ENCODE peak calls at places on chromosome 10, in five cellular contexts. One of them, this sample, is unnamed.

GRCh38 chr10:114389429-114389828 is 14.9 kb downstream of the AFAP1L2 start:
- DNase-seq in colonic mucosa: no peak
- DNase-seq in left ventricle myocardium inferior: no peak
- DNase-seq in PC-9: peak
- DNase-seq in fibroblast of lung: peak
- DNase-seq in this sample: no peak

GRCh38 chr10:103448751-103449150 is 3.4 kb downstream of the CALHM2 start:
- DNase-seq in colonic mucosa: peak
- DNase-seq in left ventricle myocardium inferior: peak
- DNase-seq in PC-9: no peak
- DNase-seq in fibroblast of lung: peak
- DNase-seq in this sample: no peak

GRCh38 chr10:10209152-10209551 is 808.5 kb upstream of the CELF2 start:
- DNase-seq in colonic mucosa: peak
- DNase-seq in left ventricle myocardium inferior: peak
- DNase-seq in PC-9: no peak
- DNase-seq in fibroblast of lung: peak
- DNase-seq in this sample: no peak

GRCh38 chr10:69348824-69349541 is 67.7 kb downstream of the TACR2 start:
- DNase-seq in colonic mucosa: peak
- DNase-seq in left ventricle myocardium inferior: peak
- DNase-seq in PC-9: peak
- DNase-seq in fibroblast of lung: peak
- DNase-seq in this sample: no peak

GRCh38 chr10:6306917-6307316 is 104.2 kb downstream of the PFKFB3 start:
- DNase-seq in colonic mucosa: no peak
- DNase-seq in left ventricle myocardium inferior: no peak
- DNase-seq in PC-9: no peak
- DNase-seq in fibroblast of lung: no peak
- DNase-seq in this sample: no peak

GRCh38 chr10:59965899-59966650 is 59.7 kb upstream of the CCDC6 start:
- DNase-seq in colonic mucosa: no peak
- DNase-seq in left ventricle myocardium inferior: no peak
- DNase-seq in PC-9: no peak
- DNase-seq in fibroblast of lung: no peak
- DNase-seq in this sample: no peak

GRCh38 chr10:19461588-19461987 is 354.6 kb upstream of the PLXDC2 start:
- DNase-seq in colonic mucosa: no peak
- DNase-seq in left ventricle myocardium inferior: no peak
- DNase-seq in PC-9: no peak
- DNase-seq in fibroblast of lung: no peak
- DNase-seq in this sample: no peak

GRCh38 chr10:28375399-28376354 is 72.8 kb upstream of the MPP7 start:
- DNase-seq in colonic mucosa: peak
- DNase-seq in left ventricle myocardium inferior: no peak
- DNase-seq in PC-9: no peak
- DNase-seq in fibroblast of lung: peak
- DNase-seq in this sample: no peak

GRCh38 chr10:59387951-59388431 is 25.6 kb upstream of the FAM13C start:
- DNase-seq in colonic mucosa: no peak
- DNase-seq in left ventricle myocardium inferior: no peak
- DNase-seq in PC-9: no peak
- DNase-seq in fibroblast of lung: peak
- DNase-seq in this sample: no peak

GRCh38 chr10:88270871-88271713 is 312.0 kb downstream of the RNLS start:
- DNase-seq in colonic mucosa: no peak
- DNase-seq in left ventricle myocardium inferior: no peak
- DNase-seq in PC-9: no peak
- DNase-seq in fibroblast of lung: peak
- DNase-seq in this sample: no peak

GRCh38 chr10:79944428-79945395 is 4.2 kb downstream of the SFTPD start:
- DNase-seq in colonic mucosa: peak
- DNase-seq in left ventricle myocardium inferior: no peak
- DNase-seq in PC-9: no peak
- DNase-seq in fibroblast of lung: no peak
- DNase-seq in this sample: no peak

GRCh38 chr10:68348265-68348741 is 15.6 kb upstream of the PBLD start:
- DNase-seq in colonic mucosa: peak
- DNase-seq in left ventricle myocardium inferior: no peak
- DNase-seq in PC-9: no peak
- DNase-seq in fibroblast of lung: peak
- DNase-seq in this sample: peak

GRCh38 chr10:3099291-3100092 is 32.1 kb downstream of the PFKP start:
- DNase-seq in colonic mucosa: no peak
- DNase-seq in left ventricle myocardium inferior: no peak
- DNase-seq in PC-9: no peak
- DNase-seq in fibroblast of lung: peak
- DNase-seq in this sample: no peak

GRCh38 chr10:58064714-58065528 is 202.8 kb downstream of the IPMK start:
- DNase-seq in colonic mucosa: peak
- DNase-seq in left ventricle myocardium inferior: no peak
- DNase-seq in PC-9: no peak
- DNase-seq in fibroblast of lung: peak
- DNase-seq in this sample: no peak

GRCh38 chr10:119161680-119162079 is 3.8 kb downstream of the SFXN4 start:
- DNase-seq in colonic mucosa: no peak
- DNase-seq in left ventricle myocardium inferior: no peak
- DNase-seq in PC-9: no peak
- DNase-seq in fibroblast of lung: peak
- DNase-seq in this sample: no peak

GRCh38 chr10:92657024-92657423 is 32.7 kb upstream of the HHEX start:
- DNase-seq in colonic mucosa: no peak
- DNase-seq in left ventricle myocardium inferior: no peak
- DNase-seq in PC-9: no peak
- DNase-seq in fibroblast of lung: no peak
- DNase-seq in this sample: no peak

GRCh38 chr10:109912335-109913282 is 10.7 kb downstream of the XPNPEP1 start:
- DNase-seq in colonic mucosa: peak
- DNase-seq in left ventricle myocardium inferior: no peak
- DNase-seq in PC-9: peak
- DNase-seq in fibroblast of lung: peak
- DNase-seq in this sample: no peak

GRCh38 chr10:37711617-37712488 is 145.6 kb downstream of the ZNF248 start:
- DNase-seq in colonic mucosa: no peak
- DNase-seq in left ventricle myocardium inferior: no peak
- DNase-seq in PC-9: no peak
- DNase-seq in fibroblast of lung: no peak
- DNase-seq in this sample: no peak

GRCh38 chr10:74932648-74933047 is 106.2 kb downstream of the KAT6B start:
- DNase-seq in colonic mucosa: no peak
- DNase-seq in left ventricle myocardium inferior: peak
- DNase-seq in PC-9: no peak
- DNase-seq in fibroblast of lung: no peak
- DNase-seq in this sample: no peak

GRCh38 chr10:93146336-93146735 is 72.6 kb downstream of the CYP26A1 start:
- DNase-seq in colonic mucosa: no peak
- DNase-seq in left ventricle myocardium inferior: no peak
- DNase-seq in PC-9: no peak
- DNase-seq in fibroblast of lung: no peak
- DNase-seq in this sample: no peak

GRCh38 chr10:79459243-79459642 is 13.8 kb upstream of the ZCCHC24 start:
- DNase-seq in colonic mucosa: no peak
- DNase-seq in left ventricle myocardium inferior: no peak
- DNase-seq in PC-9: no peak
- DNase-seq in fibroblast of lung: no peak
- DNase-seq in this sample: no peak

GRCh38 chr10:1665262-1665661 is 72.1 kb downstream of the ADARB2 start:
- DNase-seq in colonic mucosa: no peak
- DNase-seq in left ventricle myocardium inferior: no peak
- DNase-seq in PC-9: no peak
- DNase-seq in fibroblast of lung: no peak
- DNase-seq in this sample: no peak

GRCh38 chr10:15836797-15837196 is 23.5 kb downstream of the MINDY3 start:
- DNase-seq in colonic mucosa: no peak
- DNase-seq in left ventricle myocardium inferior: no peak
- DNase-seq in PC-9: no peak
- DNase-seq in fibroblast of lung: no peak
- DNase-seq in this sample: no peak

DNA sequence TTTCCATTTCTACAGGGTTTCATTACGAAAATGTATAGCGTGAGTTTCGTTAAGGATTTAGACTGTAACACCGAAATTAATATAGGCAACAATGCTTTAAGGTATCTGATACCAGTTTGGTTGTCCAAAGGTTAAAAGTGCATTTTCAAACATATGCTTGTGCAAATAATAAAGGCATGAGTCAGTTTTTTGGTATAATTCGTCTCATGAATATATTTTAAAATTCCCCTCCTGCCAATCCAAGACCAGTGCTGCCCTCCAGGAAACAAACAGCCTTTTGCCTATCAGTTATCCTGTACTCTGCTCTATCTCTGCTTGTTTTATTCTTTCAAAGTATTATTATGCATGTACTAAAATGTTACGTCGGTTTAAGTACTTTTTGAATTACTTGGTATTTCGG is 2.0 kb downstream of the LCOR start:
- DNase-seq in colonic mucosa: no peak
- DNase-seq in left ventricle myocardium inferior: no peak
- DNase-seq in PC-9: peak
- DNase-seq in fibroblast of lung: peak
- DNase-seq in this sample: no peak
- H3K27ac ChIP-seq in colonic mucosa: peak
- H3K27ac ChIP-seq in left ventricle myocardium inferior: peak
- H3K27ac ChIP-seq in PC-9: peak
- H3K27ac ChIP-seq in fibroblast of lung: peak
- H3K27ac ChIP-seq in this sample: no peak

GRCh38 chr10:96699613-96700012 is 20.7 kb downstream of the PIK3AP1 start:
- DNase-seq in colonic mucosa: no peak
- DNase-seq in left ventricle myocardium inferior: no peak
- DNase-seq in PC-9: no peak
- DNase-seq in fibroblast of lung: no peak
- DNase-seq in this sample: no peak

GRCh38 chr10:96697438-96697837 is 22.9 kb downstream of the PIK3AP1 start:
- DNase-seq in colonic mucosa: no peak
- DNase-seq in left ventricle myocardium inferior: no peak
- DNase-seq in PC-9: no peak
- DNase-seq in fibroblast of lung: no peak
- DNase-seq in this sample: no peak

GRCh38 chr10:96703358-96703757 is 17.0 kb downstream of the PIK3AP1 start:
- DNase-seq in colonic mucosa: no peak
- DNase-seq in left ventricle myocardium inferior: no peak
- DNase-seq in PC-9: no peak
- DNase-seq in fibroblast of lung: no peak
- DNase-seq in this sample: no peak

GRCh38 chr10:96701265-96701664 is 19.0 kb downstream of the PIK3AP1 start:
- DNase-seq in colonic mucosa: no peak
- DNase-seq in left ventricle myocardium inferior: no peak
- DNase-seq in PC-9: no peak
- DNase-seq in fibroblast of lung: no peak
- DNase-seq in this sample: no peak

DNA sequence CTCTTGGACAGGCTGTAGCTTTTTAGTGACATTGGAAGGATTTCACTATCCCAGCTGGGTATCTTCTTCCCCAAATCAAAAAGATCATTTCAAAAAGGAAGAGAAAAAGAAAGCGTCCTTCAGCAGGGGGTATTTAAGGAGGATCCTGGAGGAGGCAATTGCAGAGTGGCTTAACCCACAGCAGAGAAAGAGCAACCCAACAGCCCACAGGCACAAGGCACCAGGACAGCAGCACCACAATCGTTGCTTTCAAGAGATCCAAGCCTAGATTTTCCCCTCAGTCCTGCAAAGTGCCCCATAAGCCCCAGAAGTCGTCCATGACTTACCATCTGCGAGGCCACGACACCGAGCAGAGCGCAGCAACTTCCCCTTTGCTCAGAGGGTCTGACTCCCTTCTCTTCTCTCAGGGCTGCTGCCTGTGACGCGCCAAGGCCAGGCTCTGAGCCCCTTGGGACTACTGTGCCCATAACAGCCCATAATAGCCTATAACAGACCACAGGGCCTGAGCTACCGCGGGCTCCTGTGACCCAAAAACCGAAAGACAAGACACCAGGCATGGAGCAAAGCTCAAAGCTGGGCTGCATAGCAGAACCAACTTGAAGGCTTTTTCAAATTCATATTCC is 19.7 kb downstream of the PIK3AP1 start:
- DNase-seq in colonic mucosa: no peak
- DNase-seq in left ventricle myocardium inferior: peak
- DNase-seq in PC-9: no peak
- DNase-seq in fibroblast of lung: no peak
- DNase-seq in this sample: no peak
- H3K27ac ChIP-seq in colonic mucosa: no peak
- H3K27ac ChIP-seq in left ventricle myocardium inferior: no peak
- H3K27ac ChIP-seq in PC-9: no peak
- H3K27ac ChIP-seq in fibroblast of lung: no peak
- H3K27ac ChIP-seq in this sample: peak

DNA sequence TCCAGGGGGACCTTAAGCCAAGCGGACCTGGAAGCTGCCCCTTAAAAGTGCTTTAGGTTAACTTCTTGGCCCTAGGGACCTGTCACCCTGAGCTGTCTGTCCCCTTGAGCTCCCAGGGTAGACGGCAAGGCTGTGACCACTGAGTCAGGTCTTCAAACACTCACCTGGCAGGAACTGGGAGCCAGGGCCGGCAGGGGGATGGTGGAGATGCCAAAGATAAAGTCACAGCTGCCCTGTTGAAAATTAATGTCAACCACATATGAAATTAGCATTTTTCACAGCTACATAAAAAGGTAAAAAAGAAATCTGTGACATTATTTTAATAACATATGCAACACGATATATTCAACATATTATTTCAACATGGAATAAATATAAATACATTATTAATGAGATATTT is 271.0 kb downstream of the GFRA1 start:
- DNase-seq in colonic mucosa: no peak
- DNase-seq in left ventricle myocardium inferior: no peak
- DNase-seq in PC-9: no peak
- DNase-seq in fibroblast of lung: no peak
- DNase-seq in this sample: no peak
- H3K27ac ChIP-seq in colonic mucosa: no peak
- H3K27ac ChIP-seq in left ventricle myocardium inferior: no peak
- H3K27ac ChIP-seq in PC-9: no peak
- H3K27ac ChIP-seq in fibroblast of lung: no peak
- H3K27ac ChIP-seq in this sample: no peak

GRCh38 chr10:132536241-132536963 is 1.2 kb upstream of the INPP5A start:
- DNase-seq in colonic mucosa: peak
- DNase-seq in left ventricle myocardium inferior: peak
- DNase-seq in PC-9: peak
- DNase-seq in fibroblast of lung: peak
- DNase-seq in this sample: no peak
- H3K27ac ChIP-seq in colonic mucosa: peak
- H3K27ac ChIP-seq in left ventricle myocardium inferior: peak
- H3K27ac ChIP-seq in PC-9: no peak
- H3K27ac ChIP-seq in fibroblast of lung: peak
- H3K27ac ChIP-seq in this sample: peak

DNA sequence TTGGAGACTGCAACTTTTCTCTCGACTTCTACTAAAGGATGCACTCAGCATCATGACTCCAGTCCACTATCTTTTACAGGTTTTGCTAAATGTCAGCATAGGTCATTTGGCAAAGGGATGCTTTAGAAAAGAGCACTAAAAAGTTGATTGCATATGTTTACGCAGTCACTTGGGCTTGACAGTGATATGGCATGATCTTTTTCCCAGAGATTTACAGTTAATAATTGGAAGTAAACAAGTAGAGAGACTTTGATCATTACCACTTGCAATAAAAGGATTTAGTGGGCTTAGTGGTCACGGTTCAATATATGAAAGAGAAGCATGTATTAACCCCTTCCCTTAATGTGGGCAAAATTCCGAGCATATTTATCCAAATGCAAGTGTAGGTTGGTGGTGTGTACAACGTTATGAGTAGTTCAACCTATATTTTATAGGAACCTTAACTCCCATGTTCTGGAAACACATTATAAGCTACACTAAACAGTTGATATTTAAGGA is 1.8 kb downstream of the BMI1 start:
- DNase-seq in colonic mucosa: no peak
- DNase-seq in left ventricle myocardium inferior: no peak
- DNase-seq in PC-9: no peak
- DNase-seq in fibroblast of lung: no peak
- DNase-seq in this sample: no peak
- H3K27ac ChIP-seq in colonic mucosa: no peak
- H3K27ac ChIP-seq in left ventricle myocardium inferior: no peak
- H3K27ac ChIP-seq in PC-9: no peak
- H3K27ac ChIP-seq in fibroblast of lung: no peak
- H3K27ac ChIP-seq in this sample: peak

This sample was measured in caudate nucleus.